ENCODE peak calls at places on chromosomes 6 and 20, in ten cellular contexts. One of them, this sample, is unnamed.

GRCh38 chr6:90816764-90817163 is 229.9 kb upstream of the MAP3K7 start:
- DNase-seq in HepG2: no peak
- DNase-seq in A549: no peak
- DNase-seq in GM12878: no peak
- DNase-seq in K562: no peak
- DNase-seq in suprapubic skin: no peak
- DNase-seq in tibial nerve: no peak
- DNase-seq in upper lobe of left lung: no peak
- DNase-seq in transverse colon: no peak
- DNase-seq in H1: no peak
- DNase-seq in this sample: no peak

GRCh38 chr6:163554663-163555062 is 140.1 kb downstream of the QKI start:
- DNase-seq in suprapubic skin: no peak
- DNase-seq in K562: peak; percentile 54
- DNase-seq in HepG2: peak; percentile 66
- DNase-seq in tibial nerve: peak; percentile 59
- DNase-seq in upper lobe of left lung: no peak
- DNase-seq in GM12878: no peak
- DNase-seq in A549: peak; percentile 49
- DNase-seq in H1: peak; percentile 76
- DNase-seq in transverse colon: peak; percentile 51
- DNase-seq in this sample: no peak

GRCh38 chr20:60921021-60921622 is 330.9 kb upstream of the CDH4 start:
- DNase-seq in transverse colon: no peak
- DNase-seq in K562: peak; percentile 22
- DNase-seq in upper lobe of left lung: no peak
- DNase-seq in GM12878: no peak
- DNase-seq in H1: no peak
- DNase-seq in tibial nerve: no peak
- DNase-seq in suprapubic skin: no peak
- DNase-seq in HepG2: peak; percentile 35
- DNase-seq in A549: peak; percentile 47
- DNase-seq in this sample: no peak

GRCh38 chr6:71126506-71126905 is 162.1 kb upstream of the OGFRL1 start:
- DNase-seq in HepG2: no peak
- DNase-seq in suprapubic skin: no peak
- DNase-seq in transverse colon: no peak
- DNase-seq in A549: no peak
- DNase-seq in K562: no peak
- DNase-seq in upper lobe of left lung: no peak
- DNase-seq in GM12878: no peak
- DNase-seq in H1: no peak
- DNase-seq in tibial nerve: no peak
- DNase-seq in this sample: no peak

GRCh38 chr6:42337985-42338572 is 113.6 kb downstream of the TRERF1 start:
- DNase-seq in HepG2: no peak
- DNase-seq in suprapubic skin: no peak
- DNase-seq in tibial nerve: no peak
- DNase-seq in K562: no peak
- DNase-seq in GM12878: no peak
- DNase-seq in upper lobe of left lung: no peak
- DNase-seq in transverse colon: no peak
- DNase-seq in H1: no peak
- DNase-seq in A549: no peak
- DNase-seq in this sample: no peak

GRCh38 chr20:15846446-15846845 is 726.8 kb downstream of the KIF16B start:
- DNase-seq in upper lobe of left lung: no peak
- DNase-seq in transverse colon: no peak
- DNase-seq in HepG2: no peak
- DNase-seq in tibial nerve: no peak
- DNase-seq in suprapubic skin: no peak
- DNase-seq in H1: no peak
- DNase-seq in K562: no peak
- DNase-seq in A549: no peak
- DNase-seq in GM12878: no peak
- DNase-seq in this sample: no peak

GRCh38 chr20:56843817-56844216 is 214.7 kb downstream of the TFAP2C start:
- DNase-seq in H1: no peak
- DNase-seq in GM12878: no peak
- DNase-seq in suprapubic skin: no peak
- DNase-seq in transverse colon: no peak
- DNase-seq in HepG2: no peak
- DNase-seq in K562: peak; percentile 22
- DNase-seq in tibial nerve: no peak
- DNase-seq in A549: peak; percentile 33
- DNase-seq in upper lobe of left lung: no peak
- DNase-seq in this sample: no peak

GRCh38 chr6:55827818-55828522 is 47.4 kb downstream of the BMP5 start:
- DNase-seq in upper lobe of left lung: no peak
- DNase-seq in A549: no peak
- DNase-seq in GM12878: no peak
- DNase-seq in K562: no peak
- DNase-seq in suprapubic skin: no peak
- DNase-seq in H1: no peak
- DNase-seq in transverse colon: no peak
- DNase-seq in HepG2: peak; percentile 10
- DNase-seq in tibial nerve: no peak
- DNase-seq in this sample: no peak

GRCh38 chr6:31814677-31815024 is 432 bp downstream of the HSPA1L start:
- DNase-seq in suprapubic skin: peak; percentile 98
- DNase-seq in HepG2: peak; percentile 96
- DNase-seq in H1: peak; percentile 81
- DNase-seq in transverse colon: peak; percentile 96
- DNase-seq in A549: peak; percentile 96
- DNase-seq in tibial nerve: peak; percentile 96
- DNase-seq in upper lobe of left lung: no peak
- DNase-seq in GM12878: peak; percentile 67
- DNase-seq in K562: peak; percentile 94
- DNase-seq in this sample: peak; percentile 97

GRCh38 chr6:31815025-31815838 is at the start of the genes HSPA1A and HSPA1L:
- DNase-seq in tibial nerve: peak; percentile 94
- DNase-seq in transverse colon: peak; percentile 96
- DNase-seq in suprapubic skin: peak; percentile 98
- DNase-seq in H1: peak; percentile 91
- DNase-seq in upper lobe of left lung: peak; percentile 90
- DNase-seq in HepG2: peak; percentile 95
- DNase-seq in A549: peak; percentile 97
- DNase-seq in GM12878: no peak
- DNase-seq in K562: peak; percentile 97
- DNase-seq in this sample: peak; percentile 94

GRCh38 chr6:31811645-31812044 is 3.4 kb downstream of the HSPA1L start:
- DNase-seq in K562: no peak
- DNase-seq in upper lobe of left lung: no peak
- DNase-seq in H1: no peak
- DNase-seq in tibial nerve: no peak
- DNase-seq in HepG2: no peak
- DNase-seq in transverse colon: no peak
- DNase-seq in A549: no peak
- DNase-seq in GM12878: no peak
- DNase-seq in suprapubic skin: no peak
- DNase-seq in this sample: no peak

GRCh38 chr6:31813463-31813849 is 1.6 kb downstream of the HSPA1L start:
- DNase-seq in upper lobe of left lung: no peak
- DNase-seq in HepG2: no peak
- DNase-seq in transverse colon: no peak
- DNase-seq in GM12878: no peak
- DNase-seq in A549: no peak
- DNase-seq in K562: no peak
- DNase-seq in H1: no peak
- DNase-seq in tibial nerve: no peak
- DNase-seq in suprapubic skin: no peak
- DNase-seq in this sample: no peak
- H3K27ac ChIP-seq in upper lobe of left lung: peak overlapping the region; percentile 100
- H3K27ac ChIP-seq in HepG2: peak overlapping the region; percentile 95
- H3K27ac ChIP-seq in transverse colon: peak overlapping the region; percentile 99
- H3K27ac ChIP-seq in GM12878: peak overlapping the region; percentile 58
- H3K27ac ChIP-seq in A549: peak overlapping the region; percentile 97
- H3K27ac ChIP-seq in K562: peak overlapping the region; percentile 97
- H3K27ac ChIP-seq in H1: no peak overlapping the region
- H3K27ac ChIP-seq in tibial nerve: peak overlapping the region; percentile 96
- H3K27ac ChIP-seq in suprapubic skin: peak overlapping the region; percentile 98
- H3K27ac ChIP-seq in this sample: peak overlapping the region; percentile 95

GRCh38 chr6:134447423-134447822 is 129.5 kb upstream of the SGK1 start:
- DNase-seq in HepG2: no peak
- DNase-seq in H1: no peak
- DNase-seq in A549: no peak
- DNase-seq in tibial nerve: no peak
- DNase-seq in K562: no peak
- DNase-seq in suprapubic skin: no peak
- DNase-seq in transverse colon: no peak
- DNase-seq in GM12878: no peak
- DNase-seq in upper lobe of left lung: no peak
- DNase-seq in this sample: no peak

GRCh38 chr6:134446901-134447300 is 129.0 kb upstream of the SGK1 start:
- DNase-seq in upper lobe of left lung: no peak
- DNase-seq in suprapubic skin: no peak
- DNase-seq in HepG2: no peak
- DNase-seq in H1: no peak
- DNase-seq in GM12878: no peak
- DNase-seq in tibial nerve: no peak
- DNase-seq in K562: no peak
- DNase-seq in transverse colon: no peak
- DNase-seq in A549: no peak
- DNase-seq in this sample: no peak

GRCh38 chr6:134447883-134448387 is 130.0 kb upstream of the SGK1 start:
- DNase-seq in H1: no peak
- DNase-seq in suprapubic skin: no peak
- DNase-seq in A549: no peak
- DNase-seq in HepG2: no peak
- DNase-seq in GM12878: no peak
- DNase-seq in K562: no peak
- DNase-seq in tibial nerve: no peak
- DNase-seq in transverse colon: no peak
- DNase-seq in upper lobe of left lung: no peak
- DNase-seq in this sample: no peak

GRCh38 chr6:134449004-134449403 is 131.1 kb upstream of the SGK1 start:
- DNase-seq in upper lobe of left lung: no peak
- DNase-seq in GM12878: no peak
- DNase-seq in A549: no peak
- DNase-seq in transverse colon: no peak
- DNase-seq in K562: no peak
- DNase-seq in tibial nerve: no peak
- DNase-seq in HepG2: no peak
- DNase-seq in H1: no peak
- DNase-seq in suprapubic skin: no peak
- DNase-seq in this sample: no peak

DNA sequence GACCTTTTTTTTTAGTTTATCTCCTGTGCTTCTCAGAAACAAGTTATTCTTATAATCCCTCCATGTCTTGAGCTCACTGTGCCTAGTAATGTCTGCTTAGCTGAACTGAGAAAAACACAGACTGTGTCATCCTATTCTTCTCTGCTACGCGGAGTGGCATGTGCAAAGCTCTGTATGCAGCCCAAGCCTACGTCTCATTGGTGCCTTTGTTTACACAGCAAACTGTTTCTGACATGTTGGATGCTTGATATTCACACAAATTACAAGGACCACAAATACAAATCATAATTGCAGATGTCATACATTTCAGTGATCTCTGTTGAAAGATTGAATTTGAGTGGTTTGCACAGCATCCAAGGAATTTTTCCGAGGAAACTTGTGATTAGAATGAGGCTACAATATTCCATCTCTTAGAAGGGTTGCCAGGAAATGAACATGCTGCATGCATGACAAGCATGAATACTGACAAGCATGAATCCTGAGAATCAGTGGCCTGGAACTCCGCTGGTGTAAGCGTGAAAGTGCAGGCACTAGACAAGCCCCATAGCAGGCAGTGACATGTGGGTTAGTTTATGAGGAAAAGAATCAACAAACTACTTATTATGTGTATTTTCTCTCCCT is 128.4 kb upstream of the SGK1 start:
- DNase-seq in tibial nerve: no peak
- DNase-seq in transverse colon: no peak
- DNase-seq in suprapubic skin: no peak
- DNase-seq in GM12878: no peak
- DNase-seq in K562: no peak
- DNase-seq in HepG2: no peak
- DNase-seq in H1: no peak
- DNase-seq in upper lobe of left lung: no peak
- DNase-seq in A549: no peak
- DNase-seq in this sample: no peak
- TF ChIP-seq EP300 in tibial nerve: no peak
- TF ChIP-seq EP300 in transverse colon: no peak
- TF ChIP-seq EP300 in suprapubic skin: no peak
- TF ChIP-seq EP300 in GM12878: no peak
- TF ChIP-seq EP300 in K562: no peak
- TF ChIP-seq EP300 in HepG2: no peak
- TF ChIP-seq EP300 in H1: no peak
- TF ChIP-seq EP300 in upper lobe of left lung: no peak
- TF ChIP-seq EP300 in A549: no peak
- TF ChIP-seq EP300 in this sample: no peak

DNA sequence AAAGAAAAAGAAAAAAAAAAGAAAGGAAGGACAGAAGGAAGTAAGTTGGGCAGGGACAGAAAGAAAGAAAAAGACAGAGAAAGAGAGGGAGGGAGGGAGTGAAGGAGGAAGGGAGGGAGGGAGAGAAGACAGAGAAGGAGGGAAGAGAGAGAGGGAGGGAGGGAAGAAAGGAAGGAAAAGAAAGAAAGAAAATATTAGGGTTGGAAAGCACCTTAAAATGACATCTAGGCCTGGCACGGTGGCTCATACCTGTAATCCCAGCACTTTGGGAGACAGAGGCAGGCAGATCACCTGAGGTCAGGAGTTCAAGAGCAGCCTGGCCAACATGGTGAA is 33.2 kb downstream of the FASTKD5 start:
- DNase-seq in suprapubic skin: no peak
- DNase-seq in A549: no peak
- DNase-seq in GM12878: no peak
- DNase-seq in transverse colon: no peak
- DNase-seq in tibial nerve: no peak
- DNase-seq in HepG2: no peak
- DNase-seq in K562: no peak
- DNase-seq in H1: no peak
- DNase-seq in upper lobe of left lung: no peak
- DNase-seq in this sample: no peak
- H3K9me3 ChIP-seq in suprapubic skin: no peaks in the 10 kb centered on the region
- H3K9me3 ChIP-seq in A549: peaks cover 7% of the 10 kb centered on the region
- H3K9me3 ChIP-seq in GM12878: peaks cover 6% of the 10 kb centered on the region
- H3K9me3 ChIP-seq in transverse colon: no peaks in the 10 kb centered on the region
- H3K9me3 ChIP-seq in tibial nerve: no peaks in the 10 kb centered on the region
- H3K9me3 ChIP-seq in HepG2: no peaks in the 10 kb centered on the region
- H3K9me3 ChIP-seq in K562: no peaks in the 10 kb centered on the region
- H3K9me3 ChIP-seq in H1: peaks cover 37% of the 10 kb centered on the region
- H3K9me3 ChIP-seq in upper lobe of left lung: peaks cover 9% of the 10 kb centered on the region
- H3K9me3 ChIP-seq in this sample: no peaks in the 10 kb centered on the region

GRCh38 chr6:107513214-107513613 is 23.3 kb downstream of the SOBP start:
- DNase-seq in HepG2: no peak
- DNase-seq in suprapubic skin: no peak
- DNase-seq in upper lobe of left lung: no peak
- DNase-seq in K562: no peak
- DNase-seq in transverse colon: no peak
- DNase-seq in tibial nerve: no peak
- DNase-seq in A549: no peak
- DNase-seq in GM12878: no peak
- DNase-seq in H1: no peak
- DNase-seq in this sample: no peak

GRCh38 chr6:107509506-107509905 is 19.6 kb downstream of the SOBP start:
- DNase-seq in tibial nerve: no peak
- DNase-seq in suprapubic skin: no peak
- DNase-seq in K562: no peak
- DNase-seq in A549: no peak
- DNase-seq in upper lobe of left lung: no peak
- DNase-seq in GM12878: no peak
- DNase-seq in transverse colon: no peak
- DNase-seq in H1: no peak
- DNase-seq in HepG2: no peak
- DNase-seq in this sample: no peak

GRCh38 chr6:107510108-107510507 is 20.2 kb downstream of the SOBP start:
- DNase-seq in suprapubic skin: no peak
- DNase-seq in H1: no peak
- DNase-seq in K562: peak; percentile 33
- DNase-seq in HepG2: no peak
- DNase-seq in transverse colon: no peak
- DNase-seq in upper lobe of left lung: no peak
- DNase-seq in tibial nerve: no peak
- DNase-seq in A549: no peak
- DNase-seq in GM12878: no peak
- DNase-seq in this sample: no peak

GRCh38 chr6:107515955-107516354 is 26.0 kb downstream of the SOBP start:
- DNase-seq in transverse colon: no peak
- DNase-seq in upper lobe of left lung: no peak
- DNase-seq in HepG2: no peak
- DNase-seq in suprapubic skin: no peak
- DNase-seq in A549: no peak
- DNase-seq in tibial nerve: no peak
- DNase-seq in K562: no peak
- DNase-seq in H1: no peak
- DNase-seq in GM12878: no peak
- DNase-seq in this sample: no peak

GRCh38 chr6:107511410-107512070 is 21.6 kb downstream of the SOBP start:
- DNase-seq in K562: no peak
- DNase-seq in A549: no peak
- DNase-seq in suprapubic skin: peak; percentile 60
- DNase-seq in upper lobe of left lung: no peak
- DNase-seq in HepG2: no peak
- DNase-seq in tibial nerve: peak; percentile 73
- DNase-seq in GM12878: no peak
- DNase-seq in transverse colon: no peak
- DNase-seq in H1: no peak
- DNase-seq in this sample: peak; percentile 37
- H3K27ac ChIP-seq in K562: no peak overlapping the region
- H3K27ac ChIP-seq in A549: no peak overlapping the region
- H3K27ac ChIP-seq in suprapubic skin: no peak overlapping the region
- H3K27ac ChIP-seq in upper lobe of left lung: no peak overlapping the region
- H3K27ac ChIP-seq in HepG2: no peak overlapping the region
- H3K27ac ChIP-seq in tibial nerve: peak overlapping the region; percentile 13
- H3K27ac ChIP-seq in GM12878: no peak overlapping the region
- H3K27ac ChIP-seq in transverse colon: no peak overlapping the region
- H3K27ac ChIP-seq in H1: no peak overlapping the region
- H3K27ac ChIP-seq in this sample: no peak overlapping the region